ENCODE peak calls at places on chromosomes 6 and 20, in nine cellular contexts. One of them, this sample, is unnamed.

GRCh38 chr20:21154692-21155091 is 28.8 kb downstream of the KIZ start:
- DNase-seq in endothelial cell of umbilical vein: no peak
- DNase-seq in dorsolateral prefrontal cortex: no peak
- DNase-seq in mammary epithelial cell: no peak
- DNase-seq in breast epithelium: no peak
- DNase-seq in bronchial epithelial cell: no peak
- DNase-seq in ovary: no peak
- DNase-seq in suprapubic skin: no peak
- DNase-seq in Panc1: no peak
- DNase-seq in this sample: no peak

GRCh38 chr6:48036316-48036715 is 74.7 kb downstream of the PTCHD4 start:
- DNase-seq in endothelial cell of umbilical vein: no peak
- DNase-seq in dorsolateral prefrontal cortex: no peak
- DNase-seq in mammary epithelial cell: peak
- DNase-seq in breast epithelium: no peak
- DNase-seq in bronchial epithelial cell: peak
- DNase-seq in ovary: no peak
- DNase-seq in suprapubic skin: no peak
- DNase-seq in Panc1: no peak
- DNase-seq in this sample: no peak

GRCh38 chr6:112939543-112939942 is 592.4 kb downstream of the RFPL4B start:
- DNase-seq in endothelial cell of umbilical vein: peak
- DNase-seq in dorsolateral prefrontal cortex: no peak
- DNase-seq in mammary epithelial cell: no peak
- DNase-seq in breast epithelium: no peak
- DNase-seq in bronchial epithelial cell: no peak
- DNase-seq in ovary: no peak
- DNase-seq in suprapubic skin: no peak
- DNase-seq in Panc1: no peak
- DNase-seq in this sample: no peak

GRCh38 chr6:130967502-130968469 is 95.3 kb downstream of the EPB41L2 start:
- DNase-seq in endothelial cell of umbilical vein: peak
- DNase-seq in dorsolateral prefrontal cortex: no peak
- DNase-seq in mammary epithelial cell: no peak
- DNase-seq in breast epithelium: no peak
- DNase-seq in bronchial epithelial cell: no peak
- DNase-seq in ovary: no peak
- DNase-seq in suprapubic skin: no peak
- DNase-seq in Panc1: no peak
- DNase-seq in this sample: no peak

GRCh38 chr6:94859924-94860323 is 717.4 kb upstream of the MANEA start:
- DNase-seq in endothelial cell of umbilical vein: no peak
- DNase-seq in dorsolateral prefrontal cortex: no peak
- DNase-seq in mammary epithelial cell: no peak
- DNase-seq in breast epithelium: no peak
- DNase-seq in bronchial epithelial cell: no peak
- DNase-seq in ovary: no peak
- DNase-seq in suprapubic skin: no peak
- DNase-seq in Panc1: no peak
- DNase-seq in this sample: no peak

GRCh38 chr6:154928325-154928922 is 66.7 kb upstream of the TIAM2 start:
- DNase-seq in endothelial cell of umbilical vein: peak
- DNase-seq in dorsolateral prefrontal cortex: no peak
- DNase-seq in mammary epithelial cell: peak
- DNase-seq in breast epithelium: no peak
- DNase-seq in bronchial epithelial cell: peak
- DNase-seq in ovary: peak
- DNase-seq in suprapubic skin: no peak
- DNase-seq in Panc1: peak
- DNase-seq in this sample: peak

GRCh38 chr20:35465976-35466375 is 10.6 kb downstream of the CEP250 start:
- DNase-seq in endothelial cell of umbilical vein: no peak
- DNase-seq in dorsolateral prefrontal cortex: no peak
- DNase-seq in mammary epithelial cell: no peak
- DNase-seq in breast epithelium: no peak
- DNase-seq in bronchial epithelial cell: no peak
- DNase-seq in ovary: no peak
- DNase-seq in suprapubic skin: no peak
- DNase-seq in Panc1: no peak
- DNase-seq in this sample: no peak

GRCh38 chr20:37344506-37345338 is 1.2 kb upstream of the SRC start:
- DNase-seq in endothelial cell of umbilical vein: no peak
- DNase-seq in dorsolateral prefrontal cortex: no peak
- DNase-seq in mammary epithelial cell: peak
- DNase-seq in breast epithelium: no peak
- DNase-seq in bronchial epithelial cell: peak
- DNase-seq in ovary: peak
- DNase-seq in suprapubic skin: peak
- DNase-seq in Panc1: no peak
- DNase-seq in this sample: no peak

DNA sequence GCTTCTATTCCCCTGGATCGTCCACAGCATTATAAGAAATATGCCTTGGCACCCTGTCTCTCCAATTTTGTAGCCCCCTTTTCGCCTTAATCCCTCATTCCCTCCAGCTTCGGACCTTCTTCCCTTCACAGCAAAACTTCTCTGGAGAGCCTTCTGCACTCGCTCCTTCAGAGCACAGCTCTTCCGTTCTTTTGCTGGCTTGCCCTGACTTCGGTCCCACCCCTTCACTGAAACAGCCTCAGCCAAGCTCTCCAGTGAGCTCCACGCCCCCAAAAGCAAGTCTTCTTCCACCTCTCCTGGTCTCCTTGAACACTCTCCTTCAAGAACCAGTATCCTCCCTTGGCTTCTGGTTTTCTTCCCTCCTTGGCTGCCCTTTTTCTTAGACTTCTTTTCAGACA is 134.7 kb upstream of the RNF24 start:
- DNase-seq in endothelial cell of umbilical vein: peak
- DNase-seq in dorsolateral prefrontal cortex: no peak
- DNase-seq in mammary epithelial cell: no peak
- DNase-seq in breast epithelium: peak
- DNase-seq in bronchial epithelial cell: no peak
- DNase-seq in ovary: peak
- DNase-seq in suprapubic skin: peak
- DNase-seq in Panc1: no peak
- DNase-seq in this sample: no peak
- H3K4me3 ChIP-seq in endothelial cell of umbilical vein: peak
- H3K4me3 ChIP-seq in dorsolateral prefrontal cortex: peak
- H3K4me3 ChIP-seq in mammary epithelial cell: peak
- H3K4me3 ChIP-seq in breast epithelium: peak
- H3K4me3 ChIP-seq in bronchial epithelial cell: peak
- H3K4me3 ChIP-seq in ovary: peak
- H3K4me3 ChIP-seq in suprapubic skin: peak
- H3K4me3 ChIP-seq in Panc1: peak
- H3K4me3 ChIP-seq in this sample: peak

GRCh38 chr6:134171517-134171916 is 119.1 kb upstream of the SLC2A12 start:
- DNase-seq in endothelial cell of umbilical vein: no peak
- DNase-seq in dorsolateral prefrontal cortex: no peak
- DNase-seq in mammary epithelial cell: peak
- DNase-seq in breast epithelium: no peak
- DNase-seq in bronchial epithelial cell: no peak
- DNase-seq in ovary: no peak
- DNase-seq in suprapubic skin: no peak
- DNase-seq in Panc1: no peak
- DNase-seq in this sample: no peak

GRCh38 chr6:134170844-134171243 is 118.4 kb upstream of the SLC2A12 start:
- DNase-seq in endothelial cell of umbilical vein: no peak
- DNase-seq in dorsolateral prefrontal cortex: no peak
- DNase-seq in mammary epithelial cell: peak
- DNase-seq in breast epithelium: no peak
- DNase-seq in bronchial epithelial cell: no peak
- DNase-seq in ovary: no peak
- DNase-seq in suprapubic skin: no peak
- DNase-seq in Panc1: no peak
- DNase-seq in this sample: no peak

GRCh38 chr6:134172020-134172766 is 119.8 kb upstream of the SLC2A12 start:
- DNase-seq in endothelial cell of umbilical vein: no peak
- DNase-seq in dorsolateral prefrontal cortex: no peak
- DNase-seq in mammary epithelial cell: no peak
- DNase-seq in breast epithelium: no peak
- DNase-seq in bronchial epithelial cell: no peak
- DNase-seq in ovary: no peak
- DNase-seq in suprapubic skin: no peak
- DNase-seq in Panc1: no peak
- DNase-seq in this sample: no peak

GRCh38 chr6:134168580-134169223 is 116.3 kb upstream of the SLC2A12 start:
- DNase-seq in endothelial cell of umbilical vein: no peak
- DNase-seq in dorsolateral prefrontal cortex: no peak
- DNase-seq in mammary epithelial cell: peak
- DNase-seq in breast epithelium: no peak
- DNase-seq in bronchial epithelial cell: peak
- DNase-seq in ovary: no peak
- DNase-seq in suprapubic skin: no peak
- DNase-seq in Panc1: no peak
- DNase-seq in this sample: no peak

GRCh38 chr6:134169881-134170486 is 117.6 kb upstream of the SLC2A12 start:
- DNase-seq in endothelial cell of umbilical vein: no peak
- DNase-seq in dorsolateral prefrontal cortex: no peak
- DNase-seq in mammary epithelial cell: peak
- DNase-seq in breast epithelium: no peak
- DNase-seq in bronchial epithelial cell: no peak
- DNase-seq in ovary: no peak
- DNase-seq in suprapubic skin: no peak
- DNase-seq in Panc1: no peak
- DNase-seq in this sample: no peak
- H3K4me3 ChIP-seq in endothelial cell of umbilical vein: no peak
- H3K4me3 ChIP-seq in dorsolateral prefrontal cortex: peak
- H3K4me3 ChIP-seq in mammary epithelial cell: peak
- H3K4me3 ChIP-seq in breast epithelium: peak
- H3K4me3 ChIP-seq in bronchial epithelial cell: no peak
- H3K4me3 ChIP-seq in ovary: peak
- H3K4me3 ChIP-seq in suprapubic skin: peak
- H3K4me3 ChIP-seq in Panc1: no peak
- H3K4me3 ChIP-seq in this sample: peak

GRCh38 chr20:6533321-6533720 is 234.2 kb upstream of the BMP2 start:
- DNase-seq in endothelial cell of umbilical vein: peak
- DNase-seq in dorsolateral prefrontal cortex: no peak
- DNase-seq in mammary epithelial cell: no peak
- DNase-seq in breast epithelium: no peak
- DNase-seq in bronchial epithelial cell: no peak
- DNase-seq in ovary: no peak
- DNase-seq in suprapubic skin: no peak
- DNase-seq in Panc1: no peak
- DNase-seq in this sample: no peak
- H3K4me3 ChIP-seq in endothelial cell of umbilical vein: no peak
- H3K4me3 ChIP-seq in dorsolateral prefrontal cortex: peak
- H3K4me3 ChIP-seq in mammary epithelial cell: no peak
- H3K4me3 ChIP-seq in breast epithelium: no peak
- H3K4me3 ChIP-seq in bronchial epithelial cell: no peak
- H3K4me3 ChIP-seq in ovary: no peak
- H3K4me3 ChIP-seq in suprapubic skin: no peak
- H3K4me3 ChIP-seq in Panc1: no peak
- H3K4me3 ChIP-seq in this sample: no peak

GRCh38 chr6:27176096-27176495 is 71.4 kb upstream of the PRSS16 start:
- DNase-seq in endothelial cell of umbilical vein: no peak
- DNase-seq in dorsolateral prefrontal cortex: no peak
- DNase-seq in mammary epithelial cell: no peak
- DNase-seq in breast epithelium: no peak
- DNase-seq in bronchial epithelial cell: no peak
- DNase-seq in ovary: no peak
- DNase-seq in suprapubic skin: no peak
- DNase-seq in Panc1: peak
- DNase-seq in this sample: no peak
- H3K4me3 ChIP-seq in endothelial cell of umbilical vein: no peak
- H3K4me3 ChIP-seq in dorsolateral prefrontal cortex: peak
- H3K4me3 ChIP-seq in mammary epithelial cell: peak
- H3K4me3 ChIP-seq in breast epithelium: peak
- H3K4me3 ChIP-seq in bronchial epithelial cell: no peak
- H3K4me3 ChIP-seq in ovary: no peak
- H3K4me3 ChIP-seq in suprapubic skin: no peak
- H3K4me3 ChIP-seq in Panc1: peak
- H3K4me3 ChIP-seq in this sample: no peak

DNA sequence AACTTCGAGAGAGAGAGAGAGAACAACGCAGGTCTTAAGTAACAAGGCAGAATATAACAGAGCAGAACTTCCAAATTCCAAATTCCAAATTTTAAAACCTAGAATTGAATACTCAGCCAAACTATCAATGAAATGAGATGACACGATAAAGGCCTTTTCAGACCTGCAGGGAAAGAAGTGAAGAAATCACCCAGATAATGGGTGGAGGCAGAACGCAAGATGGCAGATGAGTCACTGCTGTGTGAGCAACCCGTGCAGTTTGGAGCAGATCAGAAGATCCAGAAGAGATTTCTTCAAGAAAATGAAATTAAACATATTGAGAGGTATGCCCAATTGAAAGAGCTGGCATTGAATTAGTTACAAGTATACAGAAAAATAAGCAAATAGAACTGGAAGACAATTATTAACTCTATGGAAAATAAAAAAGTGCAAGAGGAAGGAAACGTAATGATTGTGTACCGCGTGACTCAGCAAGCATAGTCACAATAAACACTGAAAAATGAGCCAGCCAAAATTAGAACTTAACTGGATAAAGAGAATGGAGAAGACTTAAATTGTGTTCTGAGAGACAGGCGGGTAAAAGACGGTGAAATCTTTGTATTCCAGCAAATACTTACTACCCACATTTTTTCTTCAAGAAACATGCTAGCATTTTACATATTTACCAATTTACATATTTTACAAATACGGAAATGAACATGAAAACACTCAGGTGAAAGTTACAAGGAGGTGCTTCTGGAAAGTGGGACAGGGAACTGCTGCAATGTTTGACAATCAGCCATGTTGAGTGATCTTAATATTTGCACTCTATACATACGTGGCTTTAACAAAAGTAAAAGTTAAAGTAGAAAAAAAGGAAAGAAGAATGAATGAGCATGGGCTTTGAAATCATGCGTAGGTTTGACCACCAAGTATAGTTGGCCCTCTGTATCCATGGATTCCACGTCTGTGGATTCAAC is 87.9 kb upstream of the CDYL start:
- DNase-seq in endothelial cell of umbilical vein: peak
- DNase-seq in dorsolateral prefrontal cortex: no peak
- DNase-seq in mammary epithelial cell: peak
- DNase-seq in breast epithelium: no peak
- DNase-seq in bronchial epithelial cell: peak
- DNase-seq in ovary: no peak
- DNase-seq in suprapubic skin: no peak
- DNase-seq in Panc1: peak
- DNase-seq in this sample: no peak
- H3K4me3 ChIP-seq in endothelial cell of umbilical vein: no peak
- H3K4me3 ChIP-seq in dorsolateral prefrontal cortex: no peak
- H3K4me3 ChIP-seq in mammary epithelial cell: peak
- H3K4me3 ChIP-seq in breast epithelium: no peak
- H3K4me3 ChIP-seq in bronchial epithelial cell: peak
- H3K4me3 ChIP-seq in ovary: no peak
- H3K4me3 ChIP-seq in suprapubic skin: peak
- H3K4me3 ChIP-seq in Panc1: peak
- H3K4me3 ChIP-seq in this sample: no peak